ENCODE peak calls at places on chromosomes 11 and 22, in nine cellular contexts. U is neuronal stem cell; V is uterus; R is neural progenitor cell; J is psoas muscle; E is OCI-LY7; I is CD8-positive, alpha-beta memory T cell; X is lung; L is pancreas. B is an unnamed sample. For H3K4me1, the result is how much of the 10 kb centered on the place peaks cover.

GRCh38 chr11:102061276-102061675 is 14.0 kb downstream of the CFAP300 start:
- DNase-seq in R (peak), U (no peak), I (no peak), V (no peak), E (no peak), X (no peak), J (no peak), L (no peak), B (no peak)

GRCh38 chr11:85806876-85807275 is 4.1 kb downstream of the SYTL2 start:
- DNase-seq in R (no peak), J (no peak), X (no peak), I (no peak), L (no peak), V (no peak), U (no peak), E (no peak), B (no peak)

GRCh38 chr11:69873166-69874077 is 54.2 kb upstream of the FGF3 start:
- DNase-seq in U (no peak), J (no peak), L (no peak), X (no peak), I (no peak), R (no peak), V (no peak), E (no peak), B (no peak)

GRCh38 chr11:67120881-67121710 is 2.0 kb downstream of the KDM2A start:
- DNase-seq in V (no peak), U (no peak), I (no peak), E (peak), L (peak), R (no peak), J (no peak), X (peak), B (no peak)

GRCh38 chr11:1832989-1833365 is 1.8 kb upstream of the SYT8 start:
- DNase-seq in V (no peak), L (peak), E (no peak), I (no peak), J (no peak), R (peak), U (no peak), X (no peak), B (no peak)

GRCh38 chr11:128261011-128261421 is 326.3 kb downstream of the ETS1 start:
- DNase-seq in E (no peak), R (no peak), V (no peak), I (no peak), J (no peak), U (no peak), X (no peak), L (no peak), B (no peak)

GRCh38 chr11:116072776-116073175 is 568.6 kb upstream of the CADM1 start:
- DNase-seq in E (peak), J (no peak), X (no peak), I (no peak), R (peak), L (no peak), U (peak), V (no peak), B (no peak)

GRCh38 chr11:115352805-115353483 is 151.3 kb downstream of the CADM1 start:
- DNase-seq in U (no peak), X (no peak), E (no peak), I (no peak), V (no peak), L (no peak), J (no peak), R (no peak), B (no peak)

GRCh38 chr11:94507485-94507884 is 4.8 kb upstream of the C11orf97 start:
- DNase-seq in J (no peak), L (no peak), I (no peak), E (no peak), V (no peak), U (no peak), R (no peak), X (no peak), B (no peak)

GRCh38 chr11:58905141-58905715 is 34.1 kb upstream of the GLYATL1 start:
- DNase-seq in I (no peak), X (no peak), E (no peak), R (peak), U (peak), V (no peak), J (peak), L (no peak), B (no peak)

GRCh38 chr22:29072193-29072978 is 449 bp upstream of the KREMEN1 start:
- DNase-seq in I (peak), V (peak), X (peak), E (peak), L (peak), U (peak), R (peak), J (peak), B (peak)

GRCh38 chr11:61699737-61700160 is 19.6 kb downstream of the DAGLA start:
- DNase-seq in V (no peak), J (peak), U (no peak), L (peak), X (no peak), R (no peak), E (no peak), I (no peak), B (no peak)

GRCh38 chr11:112830255-112830654 is 131.0 kb upstream of the NCAM1 start:
- DNase-seq in R (no peak), X (no peak), L (no peak), E (no peak), I (no peak), J (no peak), V (no peak), U (no peak), B (no peak)

GRCh38 chr22:37803636-37804371 is 3.9 kb upstream of the GCAT start:
- DNase-seq in U (no peak), R (peak), E (no peak), I (no peak), V (no peak), L (no peak), J (no peak), X (no peak), B (no peak)

GRCh38 chr11:37282367-37282766 is 684.3 kb upstream of the RAG2 start:
- DNase-seq in J (no peak), I (no peak), E (no peak), L (no peak), U (no peak), X (no peak), R (no peak), V (no peak), B (no peak)

GRCh38 chr11:123404626-123405025 is 25.4 kb upstream of the GRAMD1B start:
- DNase-seq in J (no peak), R (peak), E (no peak), V (no peak), I (no peak), U (no peak), L (no peak), X (no peak), B (no peak)

GRCh38 chr11:130165601-130166456 is 6.2 kb downstream of the ST14 start:
- DNase-seq in R (no peak), X (no peak), L (no peak), V (no peak), U (no peak), J (no peak), E (peak), I (no peak), B (no peak)
- H3K27ac ChIP-seq in R (no peak), X (no peak), L (no peak), V (no peak), U (no peak), J (no peak), E (peak), I (no peak), B (no peak)

DNA sequence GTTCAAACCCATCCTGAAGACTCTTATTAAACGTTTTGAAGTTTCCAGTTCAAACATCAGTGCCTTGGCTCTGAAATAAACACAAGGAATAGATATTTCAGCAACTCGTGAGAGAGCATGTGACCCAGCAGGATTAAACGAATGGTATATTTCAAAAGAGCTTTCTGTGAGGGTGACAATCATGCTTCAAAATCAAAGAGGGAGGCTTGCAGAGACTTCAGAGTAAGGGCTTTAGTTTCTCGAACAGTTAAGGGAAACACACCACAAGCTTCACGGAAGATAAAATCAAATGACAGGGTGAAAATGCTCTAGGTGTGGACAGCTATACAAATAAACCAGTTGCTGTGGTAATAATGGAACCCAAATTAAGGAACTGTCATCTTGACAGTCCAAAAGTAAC is 1.4 kb downstream of the HPS4 start:
- DNase-seq in R (no peak), U (no peak), V (no peak), J (no peak), X (no peak), I (no peak), E (peak), L (no peak), B (no peak)
- H3K4me1 ChIP-seq in R (under half), U (under half), V (under half), J (half or more), X (under half), I (half or more), E (half or more), L (under half), B (under half)

GRCh38 chr11:31968774-31969433 is 122.0 kb upstream of the RCN1 start:
- DNase-seq in U (no peak), V (peak), J (no peak), I (no peak), R (no peak), X (no peak), L (no peak), E (no peak), B (no peak)
- H3K27ac ChIP-seq in U (no peak), V (no peak), J (no peak), I (no peak), R (no peak), X (no peak), L (no peak), E (no peak), B (no peak)

GRCh38 chr22:30424471-30425326 is 869 bp upstream of the MTFP1 start:
- DNase-seq in J (no peak), V (peak), U (no peak), L (peak), E (peak), R (peak), X (no peak), I (no peak), B (no peak)

GRCh38 chr22:30423959-30424380 is 1.6 kb upstream of the MTFP1 start:
- DNase-seq in X (peak), R (peak), E (peak), I (peak), V (peak), L (peak), J (peak), U (peak), B (peak)

GRCh38 chr22:30421695-30422480 is 3.7 kb upstream of the MTFP1 start:
- DNase-seq in E (no peak), X (no peak), R (no peak), I (no peak), L (no peak), U (no peak), V (no peak), J (no peak), B (no peak)

GRCh38 chr22:30423296-30423958 is 2.1 kb upstream of the MTFP1 start:
- DNase-seq in V (no peak), L (no peak), X (peak), R (no peak), E (peak), I (no peak), J (no peak), U (no peak), B (peak)

DNA sequence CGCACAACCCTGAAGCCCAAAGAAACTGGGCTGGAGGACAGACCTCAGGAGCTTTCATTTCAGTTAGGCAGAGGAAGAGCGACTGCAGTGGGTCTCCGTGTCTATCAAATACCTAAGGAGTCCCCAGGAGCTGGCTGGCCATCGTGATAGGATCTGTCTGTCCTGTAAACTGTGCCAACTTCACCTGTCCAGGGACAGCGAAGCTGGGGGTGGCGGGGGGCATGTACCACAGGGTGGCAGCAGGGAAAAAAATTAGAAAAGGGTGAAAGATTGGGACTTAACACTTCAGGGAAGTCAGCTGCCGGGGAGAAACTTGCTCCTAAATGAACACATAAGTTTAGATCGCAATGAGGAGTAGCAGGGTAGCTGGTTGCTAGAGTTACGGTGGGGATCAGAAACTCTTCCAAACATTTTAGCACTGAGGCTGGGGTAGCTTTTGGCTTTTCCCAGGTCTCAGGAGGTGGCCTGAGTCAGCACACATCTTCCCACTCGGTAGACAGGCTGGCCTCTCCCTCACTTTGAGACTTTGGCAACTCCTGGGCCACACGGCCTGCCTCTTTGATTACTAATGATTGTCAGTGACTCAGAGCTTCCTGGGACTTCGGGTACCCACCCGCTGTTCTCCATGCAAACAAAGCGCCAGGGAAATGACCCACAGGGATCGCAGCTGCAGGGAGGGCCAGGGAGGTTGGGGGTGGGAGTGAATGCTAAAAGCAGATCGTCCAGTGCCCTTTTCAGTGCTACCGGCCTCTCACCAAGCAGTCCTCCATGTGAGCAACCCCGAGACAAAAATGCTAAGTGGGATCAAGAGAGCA is 2.9 kb upstream of the MTFP1 start:
- DNase-seq in E (no peak), X (peak), J (peak), L (peak), R (peak), I (no peak), V (peak), U (peak), B (peak)
- H3K4me1 ChIP-seq in E (under half), X (under half), J (under half), L (under half), R (under half), I (under half), V (under half), U (under half), B (under half)

GRCh38 chr22:30308096-30308495 is 18.6 kb downstream of the TBC1D10A start:
- DNase-seq in U (no peak), E (no peak), R (no peak), V (no peak), I (no peak), X (no peak), L (no peak), J (no peak), B (peak)

GRCh38 chr22:30305906-30306628 is 16.8 kb upstream of the CASTOR1 start:
- DNase-seq in V (no peak), R (no peak), J (no peak), I (peak), X (no peak), E (peak), L (no peak), U (no peak), B (no peak)

GRCh38 chr22:30307026-30307574 is 17.8 kb upstream of the CASTOR1 start:
- DNase-seq in L (no peak), E (no peak), V (no peak), R (no peak), I (no peak), J (no peak), U (no peak), X (no peak), B (peak)

GRCh38 chr22:30305519-30305905 is 16.2 kb upstream of the CASTOR1 start:
- DNase-seq in E (peak), R (no peak), I (peak), U (no peak), L (no peak), V (peak), J (peak), X (no peak), B (peak)

DNA sequence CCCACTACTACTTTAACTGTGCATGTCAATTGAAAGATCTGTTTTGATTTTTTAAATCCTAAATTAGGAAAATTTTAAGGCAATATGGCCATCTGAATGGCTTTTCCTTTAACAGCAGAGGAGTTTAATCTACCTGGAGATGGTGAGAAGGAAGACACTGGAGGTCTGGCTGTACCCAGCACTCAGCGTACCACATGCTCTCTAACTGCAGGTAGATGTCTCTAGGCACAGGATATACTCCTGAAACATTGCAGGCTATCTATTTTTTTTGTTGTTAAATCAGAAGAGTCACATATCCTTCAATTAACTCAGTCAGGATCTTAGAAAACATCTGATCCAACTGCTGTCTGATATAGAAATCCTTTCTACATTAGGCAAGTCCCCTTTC is 17.3 kb upstream of the CASTOR1 start:
- DNase-seq in L (no peak), V (no peak), R (no peak), X (no peak), I (no peak), J (no peak), U (no peak), E (peak), B (no peak)
- H3K27ac ChIP-seq in L (no peak), V (peak), R (no peak), X (peak), I (peak), J (no peak), U (no peak), E (peak), B (no peak)

GRCh38 chr22:50246242-50247175 is 1.7 kb upstream of the TUBGCP6 start:
- DNase-seq in I (no peak), V (no peak), J (no peak), L (no peak), E (no peak), X (no peak), R (no peak), U (no peak), B (no peak)

GRCh38 chr22:50245214-50246072 is 620 bp upstream of the TUBGCP6 start:
- DNase-seq in I (no peak), X (no peak), E (no peak), R (no peak), J (no peak), V (no peak), L (no peak), U (no peak), B (no peak)

GRCh38 chr22:50244420-50245213 is at the start of gene TUBGCP6:
- DNase-seq in J (peak), R (peak), V (peak), L (peak), U (peak), E (peak), I (peak), X (peak), B (peak)

GRCh38 chr22:50242406-50242949 is 2.3 kb downstream of the TUBGCP6 start:
- DNase-seq in V (no peak), R (no peak), J (no peak), U (no peak), E (no peak), L (no peak), X (no peak), I (no peak), B (no peak)

DNA sequence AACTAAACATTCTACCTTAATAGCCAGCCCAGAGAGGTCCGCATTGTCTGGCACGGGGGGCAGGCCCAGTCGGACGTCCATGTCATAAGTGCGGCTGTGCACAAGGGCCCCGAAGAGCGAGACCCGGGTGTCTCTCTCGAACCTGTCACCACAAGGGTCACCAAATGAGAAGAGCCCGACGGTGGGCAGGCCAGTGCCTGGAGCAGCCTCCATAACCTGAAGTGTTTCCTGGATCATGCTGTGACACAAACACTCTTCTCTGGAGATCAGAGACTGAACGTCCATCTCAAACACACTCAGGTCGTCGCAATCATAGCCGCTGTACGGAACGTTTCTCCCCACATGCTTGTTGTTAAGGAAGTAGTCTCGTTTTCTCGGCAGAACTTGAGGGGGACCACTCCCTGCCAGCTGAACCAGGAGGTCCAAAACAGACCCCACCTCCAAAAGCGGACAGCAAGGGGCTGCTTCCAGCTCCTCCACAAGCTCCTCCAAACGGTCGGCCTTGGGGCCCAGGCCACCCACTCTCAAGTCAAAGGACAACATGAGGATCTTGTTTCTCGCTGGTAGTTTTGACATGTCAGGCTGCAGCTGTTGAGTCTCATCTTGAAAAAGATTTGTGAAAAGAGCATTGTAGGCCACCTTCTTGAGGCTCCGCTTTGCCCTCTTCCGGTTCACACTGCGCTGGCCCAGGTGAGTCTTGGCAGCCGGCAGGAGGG is 961 bp downstream of the TUBGCP6 start:
- DNase-seq in E (no peak), X (no peak), J (no peak), U (no peak), I (no peak), R (no peak), L (no peak), V (no peak), B (no peak)
- H3K4me1 ChIP-seq in E (under half), X (under half), J (under half), U (under half), I (under half), R (under half), L (under half), V (under half), B (under half)

GRCh38 chr11:3905080-3905953 is 49.9 kb downstream of the STIM1 start:
- DNase-seq in X (peak), V (no peak), L (no peak), J (no peak), E (no peak), U (no peak), R (peak), I (peak), B (no peak)

GRCh38 chr11:3909901-3910300 is 54.4 kb downstream of the STIM1 start:
- DNase-seq in E (no peak), U (no peak), L (no peak), R (no peak), I (no peak), X (no peak), V (no peak), J (no peak), B (no peak)

GRCh38 chr11:3904228-3904627 is 48.8 kb downstream of the STIM1 start:
- DNase-seq in R (no peak), E (no peak), U (no peak), V (no peak), I (no peak), L (no peak), J (no peak), X (no peak), B (no peak)

GRCh38 chr11:3906166-3906565 is 50.7 kb downstream of the STIM1 start:
- DNase-seq in R (no peak), J (no peak), L (no peak), U (no peak), E (no peak), I (no peak), X (no peak), V (no peak), B (no peak)

GRCh38 chr11:3907590-3907989 is 52.1 kb downstream of the STIM1 start:
- DNase-seq in L (no peak), V (no peak), I (no peak), J (no peak), E (peak), X (no peak), U (no peak), R (no peak), B (no peak)
- H3K27ac ChIP-seq in L (no peak), V (no peak), I (no peak), J (peak), E (no peak), X (no peak), U (no peak), R (no peak), B (no peak)

GRCh38 chr22:35301370-35301874 is 1.7 kb downstream of the TOM1 start:
- DNase-seq in J (peak), R (no peak), U (no peak), L (peak), X (peak), E (no peak), I (no peak), V (peak), B (no peak)
- H3K4me1 ChIP-seq in J (under half), R (under half), U (under half), L (under half), X (under half), E (under half), I (under half), V (under half), B (under half)

GRCh38 chr11:104918113-104918824 is 20.0 kb upstream of the CASP12 start:
- DNase-seq in U (no peak), L (no peak), X (no peak), I (peak), J (no peak), V (no peak), R (no peak), E (no peak), B (no peak)
- H3K27ac ChIP-seq in U (no peak), L (no peak), X (peak), I (peak), J (peak), V (peak), R (no peak), E (no peak), B (no peak)